ENCODE peak calls at places on chromosomes 16 and 17, in five cellular contexts. F is CD4-positive, alpha-beta T cell; O is activated T-helper 1 cell treated with anti-CD3 and anti-CD28 coated beads, Interleukin-12 subunit alpha, Interleukin-12 subunit beta, Interleukin-2, Interleukin-4 antibody, amounts not matched to agents 30 ng/mL and 10 ng/mL and 1 ng/mL, durations not matched to agents 14 hours and 24 hours and 36 hours; S is effector memory CD4-positive, alpha-beta T cell; J is WTC11. K is an unnamed sample.

GRCh38 chr17:61018938-61019337 is 341.3 kb downstream of the BCAS3 start:
- DNase-seq in S (no peak), O (no peak), F (no peak), J (peak), K (no peak)

GRCh38 chr16:15539197-15539596 is 103.8 kb downstream of the MARF1 start:
- DNase-seq in S (no peak), O (no peak), F (no peak), J (peak), K (no peak)

GRCh38 chr17:7588553-7589203 is 1.2 kb downstream of the SOX15 start:
- DNase-seq in J (no peak), S (no peak), F (no peak), O (no peak), K (no peak)

GRCh38 chr17:48542956-48543853 is 1.7 kb downstream of the HOXB2 start:
- DNase-seq in F (peak), J (peak), O (peak), S (peak), K (peak)

GRCh38 chr17:16261049-16261448 is 44.0 kb downstream of the PIGL start:
- DNase-seq in O (no peak), J (no peak), S (no peak), F (no peak), K (no peak)

GRCh38 chr17:17751489-17751995 is 70.3 kb downstream of the RAI1 start:
- DNase-seq in O (peak), F (no peak), S (no peak), J (no peak), K (no peak)

GRCh38 chr17:21573961-21574610 is 118.2 kb upstream of the KCNJ18 start:
- DNase-seq in S (peak), O (peak), F (peak), J (no peak), K (no peak)

GRCh38 chr16:54927125-54928015 is 3.3 kb upstream of the IRX5 start:
- DNase-seq in F (no peak), O (no peak), S (no peak), J (no peak), K (no peak)

GRCh38 chr16:68073902-68074760 is 11.0 kb upstream of the NFATC3 start:
- DNase-seq in J (no peak), O (no peak), S (no peak), F (no peak), K (no peak)

GRCh38 chr17:14871921-14872320 is 393.2 kb downstream of the PMP22 start:
- DNase-seq in J (no peak), F (no peak), O (no peak), S (no peak), K (no peak)

GRCh38 chr16:67773099-67773498 is 33.3 kb downstream of the RANBP10 start:
- DNase-seq in S (no peak), O (no peak), F (no peak), J (no peak), K (no peak)

GRCh38 chr17:1920948-1921351 is 91.1 kb downstream of the RPA1 start:
- DNase-seq in J (no peak), S (no peak), F (no peak), O (no peak), K (no peak)

GRCh38 chr17:21351366-21352065 is 24.6 kb upstream of the KCNJ12 start:
- DNase-seq in F (no peak), O (no peak), J (no peak), S (no peak), K (no peak)

GRCh38 chr16:54936979-54937672 is 6.5 kb downstream of the IRX5 start:
- DNase-seq in O (no peak), J (peak), S (no peak), F (no peak), K (no peak)

GRCh38 chr17:80793421-80793820 is 198.2 kb upstream of the CHMP6 start:
- DNase-seq in J (no peak), F (no peak), S (no peak), O (no peak), K (no peak)

GRCh38 chr17:65220732-65221131 is 83.6 kb downstream of the RGS9 start:
- DNase-seq in F (no peak), S (no peak), O (no peak), J (no peak), K (no peak)

GRCh38 chr16:50282010-50282538 is 15.7 kb downstream of the ADCY7 start:
- DNase-seq in O (peak), J (no peak), S (peak), F (peak), K (peak)

GRCh38 chr16:11973065-11973464 is 3.5 kb upstream of the SNX29 start:
- DNase-seq in S (no peak), F (no peak), O (no peak), J (no peak), K (no peak)

GRCh38 chr16:30521873-30522641 is 4.3 kb downstream of the ZNF768 start:
- DNase-seq in J (no peak), S (no peak), F (no peak), O (no peak), K (no peak)

GRCh38 chr16:68492151-68492500 is 43.8 kb upstream of the SMPD3 start:
- DNase-seq in S (no peak), F (no peak), O (no peak), J (no peak), K (no peak)

GRCh38 chr17:33260638-33261037 is 32.5 kb downstream of the ASIC2 start:
- DNase-seq in J (peak), S (no peak), F (no peak), O (no peak), K (no peak)

GRCh38 chr16:55667753-55668152 is 12.0 kb downstream of the SLC6A2 start:
- DNase-seq in F (no peak), S (no peak), O (no peak), J (no peak), K (no peak)

GRCh38 chr16:55508271-55508921 is 476 bp upstream of the LPCAT2 start:
- DNase-seq in J (no peak), O (no peak), S (no peak), F (no peak), K (no peak)

GRCh38 chr16:26051078-26051477 is 359.3 kb downstream of the HS3ST4 start:
- DNase-seq in F (no peak), O (no peak), S (no peak), J (no peak), K (no peak)

GRCh38 chr17:57747221-57748017 is 2.3 kb upstream of the CCDC182 start:
- DNase-seq in O (peak), S (peak), F (no peak), J (no peak), K (no peak)

GRCh38 chr17:43380307-43380706 is 18.5 kb upstream of the ARL4D start:
- DNase-seq in O (no peak), F (no peak), S (no peak), J (no peak), K (no peak)

GRCh38 chr17:71502443-71502842 is 618.4 kb upstream of the SOX9 start:
- DNase-seq in S (no peak), J (no peak), F (no peak), O (no peak), K (no peak)

K was measured in T-helper 17 cell.